ENCODE peak calls at places on chromosomes 1 and 21, in ten cellular contexts. One of them, this sample, is unnamed.

GRCh38 chr1:10155087-10155712 is 55.2 kb upstream of the KIF1B start:
- DNase-seq in CD4-positive, CD25-positive, alpha-beta regulatory T cell: no peak
- DNase-seq in neural progenitor cell: no peak
- DNase-seq in tibial artery: no peak
- DNase-seq in upper lobe of right lung: no peak
- DNase-seq in left ventricle myocardium inferior: no peak
- DNase-seq in AG09309: no peak
- DNase-seq in stomach: no peak
- DNase-seq in MM.1S: no peak
- DNase-seq in OCI-LY7: no peak
- DNase-seq in this sample: no peak

GRCh38 chr1:246588322-246588721 is 22.1 kb downstream of the CNST start:
- DNase-seq in CD4-positive, CD25-positive, alpha-beta regulatory T cell: no peak
- DNase-seq in neural progenitor cell: no peak
- DNase-seq in tibial artery: no peak
- DNase-seq in upper lobe of right lung: no peak
- DNase-seq in left ventricle myocardium inferior: no peak
- DNase-seq in AG09309: no peak
- DNase-seq in stomach: no peak
- DNase-seq in MM.1S: no peak
- DNase-seq in OCI-LY7: no peak
- DNase-seq in this sample: no peak

GRCh38 chr21:41228006-41228370 is 60.0 kb downstream of the BACE2 start:
- DNase-seq in CD4-positive, CD25-positive, alpha-beta regulatory T cell: no peak
- DNase-seq in neural progenitor cell: no peak
- DNase-seq in tibial artery: no peak
- DNase-seq in upper lobe of right lung: no peak
- DNase-seq in left ventricle myocardium inferior: no peak
- DNase-seq in AG09309: no peak
- DNase-seq in stomach: no peak
- DNase-seq in MM.1S: no peak
- DNase-seq in OCI-LY7: no peak
- DNase-seq in this sample: no peak

GRCh38 chr1:241518447-241519307 is 878 bp downstream of the FH start:
- DNase-seq in CD4-positive, CD25-positive, alpha-beta regulatory T cell: no peak
- DNase-seq in neural progenitor cell: no peak
- DNase-seq in tibial artery: peak; percentile 21
- DNase-seq in upper lobe of right lung: peak; percentile 74
- DNase-seq in left ventricle myocardium inferior: no peak
- DNase-seq in AG09309: no peak
- DNase-seq in stomach: no peak
- DNase-seq in MM.1S: peak; percentile 58
- DNase-seq in OCI-LY7: peak; percentile 51
- DNase-seq in this sample: no peak

GRCh38 chr1:197799271-197799670 is 24.0 kb upstream of the DENND1B start:
- DNase-seq in CD4-positive, CD25-positive, alpha-beta regulatory T cell: no peak
- DNase-seq in neural progenitor cell: no peak
- DNase-seq in tibial artery: no peak
- DNase-seq in upper lobe of right lung: no peak
- DNase-seq in left ventricle myocardium inferior: no peak
- DNase-seq in AG09309: peak; percentile 59
- DNase-seq in stomach: no peak
- DNase-seq in MM.1S: no peak
- DNase-seq in OCI-LY7: no peak
- DNase-seq in this sample: peak; percentile 52

GRCh38 chr1:237098517-237098916 is 56.5 kb downstream of the RYR2 start:
- DNase-seq in CD4-positive, CD25-positive, alpha-beta regulatory T cell: no peak
- DNase-seq in neural progenitor cell: no peak
- DNase-seq in tibial artery: no peak
- DNase-seq in upper lobe of right lung: no peak
- DNase-seq in left ventricle myocardium inferior: no peak
- DNase-seq in AG09309: no peak
- DNase-seq in stomach: no peak
- DNase-seq in MM.1S: no peak
- DNase-seq in OCI-LY7: no peak
- DNase-seq in this sample: no peak

GRCh38 chr1:2375246-2375922 is 16.0 kb downstream of the MORN1 start:
- DNase-seq in CD4-positive, CD25-positive, alpha-beta regulatory T cell: no peak
- DNase-seq in neural progenitor cell: no peak
- DNase-seq in tibial artery: peak; percentile 10
- DNase-seq in upper lobe of right lung: peak; percentile 60
- DNase-seq in left ventricle myocardium inferior: no peak
- DNase-seq in AG09309: no peak
- DNase-seq in stomach: no peak
- DNase-seq in MM.1S: no peak
- DNase-seq in OCI-LY7: no peak
- DNase-seq in this sample: no peak

GRCh38 chr1:184843732-184844495 is 89.3 kb upstream of the EDEM3 start:
- DNase-seq in CD4-positive, CD25-positive, alpha-beta regulatory T cell: peak; percentile 68
- DNase-seq in neural progenitor cell: no peak
- DNase-seq in tibial artery: no peak
- DNase-seq in upper lobe of right lung: no peak
- DNase-seq in left ventricle myocardium inferior: no peak
- DNase-seq in AG09309: peak; percentile 27
- DNase-seq in stomach: peak; percentile 53
- DNase-seq in MM.1S: peak; percentile 97
- DNase-seq in OCI-LY7: no peak
- DNase-seq in this sample: no peak

GRCh38 chr1:212366901-212367300 is 47.8 kb downstream of the PACC1 start:
- DNase-seq in CD4-positive, CD25-positive, alpha-beta regulatory T cell: no peak
- DNase-seq in neural progenitor cell: no peak
- DNase-seq in tibial artery: no peak
- DNase-seq in upper lobe of right lung: no peak
- DNase-seq in left ventricle myocardium inferior: no peak
- DNase-seq in AG09309: peak; percentile 13
- DNase-seq in stomach: no peak
- DNase-seq in MM.1S: no peak
- DNase-seq in OCI-LY7: no peak
- DNase-seq in this sample: no peak

GRCh38 chr1:171641076-171641864 is 11.2 kb downstream of the MYOC start:
- DNase-seq in CD4-positive, CD25-positive, alpha-beta regulatory T cell: no peak
- DNase-seq in neural progenitor cell: peak; percentile 26
- DNase-seq in tibial artery: no peak
- DNase-seq in upper lobe of right lung: no peak
- DNase-seq in left ventricle myocardium inferior: no peak
- DNase-seq in AG09309: no peak
- DNase-seq in stomach: no peak
- DNase-seq in MM.1S: no peak
- DNase-seq in OCI-LY7: no peak
- DNase-seq in this sample: no peak

GRCh38 chr1:236534164-236534651 is 10.4 kb downstream of the LGALS8 start:
- DNase-seq in CD4-positive, CD25-positive, alpha-beta regulatory T cell: peak; percentile 17
- DNase-seq in neural progenitor cell: no peak
- DNase-seq in tibial artery: no peak
- DNase-seq in upper lobe of right lung: no peak
- DNase-seq in left ventricle myocardium inferior: no peak
- DNase-seq in AG09309: peak; percentile 20
- DNase-seq in stomach: no peak
- DNase-seq in MM.1S: no peak
- DNase-seq in OCI-LY7: no peak
- DNase-seq in this sample: no peak

GRCh38 chr1:211036701-211037494 is 97.0 kb downstream of the KCNH1 start:
- DNase-seq in CD4-positive, CD25-positive, alpha-beta regulatory T cell: no peak
- DNase-seq in neural progenitor cell: no peak
- DNase-seq in tibial artery: no peak
- DNase-seq in upper lobe of right lung: no peak
- DNase-seq in left ventricle myocardium inferior: no peak
- DNase-seq in AG09309: peak; percentile 89
- DNase-seq in stomach: no peak
- DNase-seq in MM.1S: no peak
- DNase-seq in OCI-LY7: no peak
- DNase-seq in this sample: peak; percentile 82

GRCh38 chr1:17569200-17570139 is 30.0 kb downstream of the ARHGEF10L start:
- DNase-seq in CD4-positive, CD25-positive, alpha-beta regulatory T cell: no peak
- DNase-seq in neural progenitor cell: no peak
- DNase-seq in tibial artery: peak; percentile 97
- DNase-seq in upper lobe of right lung: peak; percentile 78
- DNase-seq in left ventricle myocardium inferior: peak; percentile 78
- DNase-seq in AG09309: peak; percentile 66
- DNase-seq in stomach: peak; percentile 70
- DNase-seq in MM.1S: no peak
- DNase-seq in OCI-LY7: no peak
- DNase-seq in this sample: no peak

GRCh38 chr1:221636967-221637366 is 104.9 kb downstream of the DUSP10 start:
- DNase-seq in CD4-positive, CD25-positive, alpha-beta regulatory T cell: no peak
- DNase-seq in neural progenitor cell: no peak
- DNase-seq in tibial artery: no peak
- DNase-seq in upper lobe of right lung: no peak
- DNase-seq in left ventricle myocardium inferior: no peak
- DNase-seq in AG09309: no peak
- DNase-seq in stomach: no peak
- DNase-seq in MM.1S: no peak
- DNase-seq in OCI-LY7: no peak
- DNase-seq in this sample: no peak

GRCh38 chr1:185813401-185813979 is 79.3 kb downstream of the HMCN1 start:
- DNase-seq in CD4-positive, CD25-positive, alpha-beta regulatory T cell: no peak
- DNase-seq in neural progenitor cell: peak; percentile 61
- DNase-seq in tibial artery: no peak
- DNase-seq in upper lobe of right lung: no peak
- DNase-seq in left ventricle myocardium inferior: no peak
- DNase-seq in AG09309: peak; percentile 35
- DNase-seq in stomach: no peak
- DNase-seq in MM.1S: peak; percentile 51
- DNase-seq in OCI-LY7: peak; percentile 52
- DNase-seq in this sample: peak; percentile 85

GRCh38 chr1:226474041-226474440 is 66.1 kb upstream of the PARP1 start:
- DNase-seq in CD4-positive, CD25-positive, alpha-beta regulatory T cell: no peak
- DNase-seq in neural progenitor cell: no peak
- DNase-seq in tibial artery: no peak
- DNase-seq in upper lobe of right lung: no peak
- DNase-seq in left ventricle myocardium inferior: no peak
- DNase-seq in AG09309: no peak
- DNase-seq in stomach: no peak
- DNase-seq in MM.1S: no peak
- DNase-seq in OCI-LY7: no peak
- DNase-seq in this sample: no peak

GRCh38 chr1:226476066-226476465 is 68.2 kb upstream of the PARP1 start:
- DNase-seq in CD4-positive, CD25-positive, alpha-beta regulatory T cell: no peak
- DNase-seq in neural progenitor cell: no peak
- DNase-seq in tibial artery: no peak
- DNase-seq in upper lobe of right lung: no peak
- DNase-seq in left ventricle myocardium inferior: no peak
- DNase-seq in AG09309: no peak
- DNase-seq in stomach: no peak
- DNase-seq in MM.1S: no peak
- DNase-seq in OCI-LY7: no peak
- DNase-seq in this sample: no peak

GRCh38 chr1:226474443-226475111 is 66.7 kb upstream of the PARP1 start:
- DNase-seq in CD4-positive, CD25-positive, alpha-beta regulatory T cell: no peak
- DNase-seq in neural progenitor cell: peak; percentile 18
- DNase-seq in tibial artery: no peak
- DNase-seq in upper lobe of right lung: no peak
- DNase-seq in left ventricle myocardium inferior: no peak
- DNase-seq in AG09309: no peak
- DNase-seq in stomach: no peak
- DNase-seq in MM.1S: no peak
- DNase-seq in OCI-LY7: no peak
- DNase-seq in this sample: peak; percentile 19

GRCh38 chr1:226476657-226477319 is 68.9 kb upstream of the PARP1 start:
- DNase-seq in CD4-positive, CD25-positive, alpha-beta regulatory T cell: no peak
- DNase-seq in neural progenitor cell: no peak
- DNase-seq in tibial artery: no peak
- DNase-seq in upper lobe of right lung: no peak
- DNase-seq in left ventricle myocardium inferior: no peak
- DNase-seq in AG09309: no peak
- DNase-seq in stomach: no peak
- DNase-seq in MM.1S: no peak
- DNase-seq in OCI-LY7: peak; percentile 46
- DNase-seq in this sample: peak; percentile 59

GRCh38 chr1:226475112-226475511 is 67.2 kb upstream of the PARP1 start:
- DNase-seq in CD4-positive, CD25-positive, alpha-beta regulatory T cell: no peak
- DNase-seq in neural progenitor cell: peak; percentile 19
- DNase-seq in tibial artery: no peak
- DNase-seq in upper lobe of right lung: no peak
- DNase-seq in left ventricle myocardium inferior: no peak
- DNase-seq in AG09309: no peak
- DNase-seq in stomach: no peak
- DNase-seq in MM.1S: no peak
- DNase-seq in OCI-LY7: no peak
- DNase-seq in this sample: peak; percentile 91
- H3K4me3 ChIP-seq in CD4-positive, CD25-positive, alpha-beta regulatory T cell: no peak overlapping the region
- H3K4me3 ChIP-seq in neural progenitor cell: no peak overlapping the region
- H3K4me3 ChIP-seq in tibial artery: no peak overlapping the region
- H3K4me3 ChIP-seq in upper lobe of right lung: no peak overlapping the region
- H3K4me3 ChIP-seq in left ventricle myocardium inferior: no peak overlapping the region
- H3K4me3 ChIP-seq in AG09309: no peak overlapping the region
- H3K4me3 ChIP-seq in stomach: no peak overlapping the region
- H3K4me3 ChIP-seq in MM.1S: no peak overlapping the region
- H3K4me3 ChIP-seq in OCI-LY7: no peak overlapping the region
- H3K4me3 ChIP-seq in this sample: no peak overlapping the region

GRCh38 chr1:64527191-64527590 is 57.3 kb downstream of the CACHD1 start:
- DNase-seq in CD4-positive, CD25-positive, alpha-beta regulatory T cell: no peak
- DNase-seq in neural progenitor cell: no peak
- DNase-seq in tibial artery: no peak
- DNase-seq in upper lobe of right lung: no peak
- DNase-seq in left ventricle myocardium inferior: no peak
- DNase-seq in AG09309: no peak
- DNase-seq in stomach: no peak
- DNase-seq in MM.1S: no peak
- DNase-seq in OCI-LY7: no peak
- DNase-seq in this sample: no peak
- H3K4me3 ChIP-seq in CD4-positive, CD25-positive, alpha-beta regulatory T cell: no peak overlapping the region
- H3K4me3 ChIP-seq in neural progenitor cell: no peak overlapping the region
- H3K4me3 ChIP-seq in tibial artery: no peak overlapping the region
- H3K4me3 ChIP-seq in upper lobe of right lung: no peak overlapping the region
- H3K4me3 ChIP-seq in left ventricle myocardium inferior: no peak overlapping the region
- H3K4me3 ChIP-seq in AG09309: no peak overlapping the region
- H3K4me3 ChIP-seq in stomach: no peak overlapping the region
- H3K4me3 ChIP-seq in MM.1S: no peak overlapping the region
- H3K4me3 ChIP-seq in OCI-LY7: no peak overlapping the region
- H3K4me3 ChIP-seq in this sample: no peak overlapping the region

GRCh38 chr1:37734629-37735591 is 30.0 kb downstream of the EPHA10 start:
- DNase-seq in CD4-positive, CD25-positive, alpha-beta regulatory T cell: no peak
- DNase-seq in neural progenitor cell: peak; percentile 74
- DNase-seq in tibial artery: no peak
- DNase-seq in upper lobe of right lung: no peak
- DNase-seq in left ventricle myocardium inferior: no peak
- DNase-seq in AG09309: no peak
- DNase-seq in stomach: no peak
- DNase-seq in MM.1S: no peak
- DNase-seq in OCI-LY7: no peak
- DNase-seq in this sample: no peak
- H3K4me3 ChIP-seq in CD4-positive, CD25-positive, alpha-beta regulatory T cell: no peak overlapping the region
- H3K4me3 ChIP-seq in neural progenitor cell: peak overlapping the region; percentile 63
- H3K4me3 ChIP-seq in tibial artery: no peak overlapping the region
- H3K4me3 ChIP-seq in upper lobe of right lung: no peak overlapping the region
- H3K4me3 ChIP-seq in left ventricle myocardium inferior: no peak overlapping the region
- H3K4me3 ChIP-seq in AG09309: no peak overlapping the region
- H3K4me3 ChIP-seq in stomach: no peak overlapping the region
- H3K4me3 ChIP-seq in MM.1S: no peak overlapping the region
- H3K4me3 ChIP-seq in OCI-LY7: no peak overlapping the region
- H3K4me3 ChIP-seq in this sample: no peak overlapping the region

DNA sequence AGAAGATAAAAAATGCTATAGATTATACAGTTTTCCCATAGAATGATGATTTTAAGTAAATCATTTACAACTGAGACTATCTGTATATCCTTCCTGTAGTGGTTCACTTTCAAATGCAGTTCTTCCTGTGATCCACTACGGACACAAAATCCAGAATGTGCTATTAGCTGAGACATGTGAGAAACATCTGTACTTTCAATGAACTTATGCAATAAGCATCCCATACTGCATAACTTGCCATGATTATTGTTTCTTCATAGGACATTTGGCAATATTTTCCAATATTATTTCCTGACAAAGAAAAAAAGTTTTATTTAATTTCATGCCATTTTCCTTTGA is 83.5 kb upstream of the PRDX6 start:
- DNase-seq in CD4-positive, CD25-positive, alpha-beta regulatory T cell: no peak
- DNase-seq in neural progenitor cell: no peak
- DNase-seq in tibial artery: no peak
- DNase-seq in upper lobe of right lung: no peak
- DNase-seq in left ventricle myocardium inferior: no peak
- DNase-seq in AG09309: peak; percentile 59
- DNase-seq in stomach: no peak
- DNase-seq in MM.1S: no peak
- DNase-seq in OCI-LY7: no peak
- DNase-seq in this sample: no peak
- H3K4me3 ChIP-seq in CD4-positive, CD25-positive, alpha-beta regulatory T cell: no peak overlapping the region
- H3K4me3 ChIP-seq in neural progenitor cell: no peak overlapping the region
- H3K4me3 ChIP-seq in tibial artery: no peak overlapping the region
- H3K4me3 ChIP-seq in upper lobe of right lung: no peak overlapping the region
- H3K4me3 ChIP-seq in left ventricle myocardium inferior: no peak overlapping the region
- H3K4me3 ChIP-seq in AG09309: no peak overlapping the region
- H3K4me3 ChIP-seq in stomach: no peak overlapping the region
- H3K4me3 ChIP-seq in MM.1S: no peak overlapping the region
- H3K4me3 ChIP-seq in OCI-LY7: no peak overlapping the region
- H3K4me3 ChIP-seq in this sample: no peak overlapping the region

This sample was measured in A673.